ENCODE peak calls at places on chromosomes 11 and 22, in six cellular contexts. J is HepG2, T is A549, U is upper lobe of left lung, H is K562, A is GM12878. V is an unnamed sample.

GRCh38 chr11:7582338-7582985 is 68.7 kb downstream of the PPFIBP2 start:
- ATAC-seq in J (no peak), T (peak), U (no peak), H (no peak), A (no peak), V (peak)

GRCh38 chr11:76424891-76425290 is 19.9 kb upstream of the EMSY start:
- ATAC-seq in J (no peak), T (no peak), U (no peak), H (no peak), A (peak), V (no peak)

GRCh38 chr22:42719656-42720262 is 911 bp downstream of the A4GALT start:
- ATAC-seq in J (peak), T (peak), U (no peak), H (no peak), A (peak), V (peak)

GRCh38 chr11:130528301-130528651 is 79.8 kb downstream of the ADAMTS15 start:
- ATAC-seq in J (no peak), T (no peak), U (no peak), H (no peak), A (no peak), V (no peak)

GRCh38 chr11:67195971-67196418 is 70.3 kb upstream of the GRK2 start:
- ATAC-seq in J (no peak), T (no peak), U (no peak), H (no peak), A (no peak), V (no peak)

GRCh38 chr11:6531267-6531752 is 34.2 kb downstream of the DNHD1 start:
- ATAC-seq in J (peak), T (peak), U (no peak), H (peak), A (peak), V (no peak)

GRCh38 chr11:92347404-92347803 is 122.8 kb downstream of the FAT3 start:
- ATAC-seq in J (no peak), T (no peak), U (no peak), H (no peak), A (no peak), V (no peak)

GRCh38 chr11:30016588-30017363 is at the start of gene KCNA4:
- ATAC-seq in J (no peak), T (peak), U (peak), H (peak), A (no peak), V (peak)

GRCh38 chr11:12901272-12901671 is 107.8 kb upstream of the RASSF10 start:
- ATAC-seq in J (peak), T (no peak), U (no peak), H (no peak), A (peak), V (no peak)

GRCh38 chr11:114040706-114041211 is 18.8 kb upstream of the ZBTB16 start:
- ATAC-seq in J (no peak), T (peak), U (no peak), H (no peak), A (no peak), V (peak)

GRCh38 chr11:83510530-83511449 is 224.6 kb upstream of the CCDC90B start:
- ATAC-seq in J (no peak), T (no peak), U (no peak), H (no peak), A (no peak), V (no peak)

GRCh38 chr11:69099193-69099592 is 50.5 kb downstream of the TPCN2 start:
- ATAC-seq in J (no peak), T (no peak), U (no peak), H (no peak), A (no peak), V (no peak)

GRCh38 chr11:73729594-73730206 is 31.2 kb downstream of the RAB6A start:
- ATAC-seq in J (peak), T (peak), U (no peak), H (peak), A (peak), V (no peak)

GRCh38 chr22:22604326-22605073 is 39.9 kb upstream of the GGTLC2 start:
- ATAC-seq in J (no peak), T (no peak), U (peak), H (peak), A (peak), V (no peak)

GRCh38 chr11:110908401-110909106 is 196.3 kb upstream of the ARHGAP20 start:
- ATAC-seq in J (no peak), T (no peak), U (no peak), H (no peak), A (no peak), V (peak)

GRCh38 chr22:23248583-23248982 is 68.3 kb downstream of the BCR start:
- ATAC-seq in J (peak), T (no peak), U (peak), H (peak), A (no peak), V (no peak)

GRCh38 chr11:96229354-96229973 is 113.5 kb downstream of the MAML2 start:
- ATAC-seq in J (no peak), T (no peak), U (no peak), H (no peak), A (no peak), V (no peak)

GRCh38 chr11:28346721-28347120 is 238.5 kb downstream of the METTL15 start:
- ATAC-seq in J (no peak), T (no peak), U (no peak), H (no peak), A (no peak), V (no peak)

GRCh38 chr11:80967649-80968048 is 1526.8 kb upstream of the TENM4 start:
- ATAC-seq in J (no peak), T (no peak), U (no peak), H (no peak), A (no peak), V (no peak)

GRCh38 chr11:111589114-111589513 is 13.1 kb upstream of the SIK2 start:
- ATAC-seq in J (peak), T (peak), U (no peak), H (peak), A (no peak), V (no peak)

GRCh38 chr22:24303007-24303406 is 32.4 kb downstream of the SPECC1L start:
- ATAC-seq in J (no peak), T (no peak), U (peak), H (no peak), A (no peak), V (peak)

GRCh38 chr11:70326843-70327242 is 56.4 kb downstream of the PPFIA1 start:
- ATAC-seq in J (no peak), T (no peak), U (no peak), H (no peak), A (no peak), V (peak)

GRCh38 chr11:96331556-96332168 is 11.3 kb downstream of the MAML2 start:
- ATAC-seq in J (peak), T (no peak), U (peak), H (peak), A (peak), V (no peak)

DNA sequence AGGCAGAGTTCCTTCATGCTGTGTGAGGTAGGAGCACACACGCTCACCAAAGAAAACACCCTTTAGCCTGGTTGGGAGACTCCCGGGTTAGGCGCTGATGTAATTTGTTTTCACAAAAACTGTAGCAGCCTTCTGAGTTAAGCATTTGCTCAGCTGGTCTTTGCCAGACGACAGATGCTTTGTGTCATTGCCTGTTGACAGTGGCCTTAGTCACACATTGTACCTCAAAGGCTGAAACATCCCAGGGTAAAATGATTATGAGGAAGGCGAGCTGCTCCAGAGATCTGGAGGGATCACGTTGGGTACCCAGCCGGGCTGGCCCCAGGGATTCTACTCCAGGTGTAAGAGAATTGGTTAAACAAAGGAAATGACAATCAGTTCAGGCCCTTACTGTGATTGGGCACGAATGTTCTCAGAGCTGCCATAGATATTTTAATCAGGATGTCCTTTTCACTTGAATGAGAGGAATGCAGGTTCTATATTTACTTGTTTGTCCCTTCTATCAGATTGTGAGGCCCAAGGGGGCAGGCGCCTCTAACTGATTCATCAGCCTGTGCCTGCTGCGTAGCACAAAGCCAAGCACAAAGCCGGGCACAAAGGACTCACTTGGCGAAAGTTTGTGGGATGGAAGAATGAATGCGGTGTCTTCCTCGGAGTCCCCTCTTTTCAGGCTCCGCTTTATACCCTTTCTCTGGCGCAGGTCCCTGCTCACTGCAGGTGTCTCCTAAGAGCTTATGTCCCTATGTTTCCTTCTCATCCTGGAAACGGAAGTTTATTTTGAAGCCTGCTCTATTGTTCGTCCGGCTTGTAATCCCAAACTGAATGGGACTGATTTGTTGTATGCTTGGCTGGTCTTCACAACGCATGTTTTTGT is 47.1 kb downstream of the ADM start:
- ATAC-seq in J (peak), T (peak), U (peak), H (peak), A (no peak), V (peak)
- TF ChIP-seq EP300 in J (no peak), T (no peak), U (peak), H (no peak), A (no peak), V (no peak)

GRCh38 chr22:39525658-39525975 is 5.3 kb downstream of the ATF4 start:
- ATAC-seq in J (peak), T (no peak), U (no peak), H (no peak), A (no peak), V (no peak)

GRCh38 chr22:39522567-39523300 is 2.4 kb downstream of the ATF4 start:
- ATAC-seq in J (no peak), T (no peak), U (no peak), H (peak), A (no peak), V (no peak)

GRCh38 chr22:39526736-39527171 is 5.8 kb downstream of the RPS19BP1 start:
- ATAC-seq in J (peak), T (peak), U (no peak), H (no peak), A (peak), V (no peak)

GRCh38 chr22:39524753-39525657 is 4.6 kb downstream of the ATF4 start:
- ATAC-seq in J (peak), T (peak), U (no peak), H (no peak), A (no peak), V (no peak)

GRCh38 chr22:39524089-39524752 is 3.9 kb downstream of the ATF4 start:
- ATAC-seq in J (peak), T (no peak), U (no peak), H (no peak), A (no peak), V (no peak)
- TF ChIP-seq POLR2A in J (peak), T (no peak), U (no peak), H (no peak), A (peak), V (no peak)

GRCh38 chr11:121743285-121743684 is 290.5 kb upstream of the SORL1-AS1 start:
- ATAC-seq in J (no peak), T (no peak), U (no peak), H (no peak), A (no peak), V (no peak)

GRCh38 chr11:121740902-121741301 is 288.1 kb upstream of the SORL1-AS1 start:
- ATAC-seq in J (no peak), T (no peak), U (no peak), H (no peak), A (no peak), V (no peak)

GRCh38 chr11:121741316-121741715 is 288.5 kb upstream of the SORL1-AS1 start:
- ATAC-seq in J (no peak), T (no peak), U (no peak), H (no peak), A (no peak), V (peak)

GRCh38 chr11:121741954-121742361 is 289.2 kb upstream of the SORL1-AS1 start:
- ATAC-seq in J (no peak), T (no peak), U (peak), H (no peak), A (no peak), V (peak)
- TF ChIP-seq EP300 in J (no peak), T (no peak), U (no peak), H (no peak), A (no peak), V (peak)

GRCh38 chr11:31369348-31370329 is at the start of the genes DCDC1 and DNAJC24:
- ATAC-seq in J (peak), T (peak), U (peak), H (peak), A (peak), V (peak)
- TF ChIP-seq POLR2A in J (peak), T (peak), U (peak), H (peak), A (peak), V (peak)

GRCh38 chr11:121466063-121466794 is 13.5 kb upstream of the SORL1-AS1 start:
- ATAC-seq in J (peak), T (peak), U (peak), H (no peak), A (peak), V (peak)
- TF ChIP-seq EP300 in J (no peak), T (no peak), U (no peak), H (no peak), A (peak), V (no peak)

DNA sequence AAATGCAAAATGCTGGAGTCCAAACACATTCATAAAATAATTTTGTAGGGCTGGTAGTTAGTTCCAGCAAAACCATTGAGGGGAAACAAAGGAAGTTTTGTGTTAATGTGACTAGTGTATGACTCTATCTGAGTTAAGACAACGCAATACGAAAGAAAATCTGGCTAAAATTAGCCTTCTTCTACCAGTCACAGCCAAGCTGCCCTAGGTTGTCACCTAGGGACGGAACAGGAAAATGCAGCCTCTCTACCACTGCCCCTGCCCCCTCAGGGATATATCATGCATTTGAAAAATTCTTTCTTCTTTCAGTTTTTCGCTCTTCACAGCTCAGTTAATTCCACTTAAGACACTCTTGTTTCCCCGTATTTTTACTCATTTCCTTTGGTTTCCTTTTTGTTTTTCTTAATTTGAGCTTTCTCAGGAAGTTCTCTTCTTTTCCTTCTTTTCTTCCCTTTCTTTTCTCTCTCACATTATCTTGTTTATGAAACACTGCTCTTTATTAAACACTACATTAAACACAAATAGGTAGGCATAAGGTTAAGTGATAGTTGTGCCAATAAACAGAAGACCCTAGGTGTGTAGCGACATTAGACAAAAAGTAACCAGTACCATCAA is 30.6 kb downstream of the KIRREL3 start:
- ATAC-seq in J (peak), T (peak), U (no peak), H (peak), A (peak), V (no peak)
- TF ChIP-seq POLR2A in J (no peak), T (no peak), U (no peak), H (no peak), A (no peak), V (no peak)

GRCh38 chr22:49626361-49627216 is 201.1 kb downstream of the BRD1 start:
- ATAC-seq in J (no peak), T (no peak), U (no peak), H (no peak), A (no peak), V (no peak)
- TF ChIP-seq EP300 in J (no peak), T (no peak), U (no peak), H (no peak), A (no peak), V (no peak)

DNA sequence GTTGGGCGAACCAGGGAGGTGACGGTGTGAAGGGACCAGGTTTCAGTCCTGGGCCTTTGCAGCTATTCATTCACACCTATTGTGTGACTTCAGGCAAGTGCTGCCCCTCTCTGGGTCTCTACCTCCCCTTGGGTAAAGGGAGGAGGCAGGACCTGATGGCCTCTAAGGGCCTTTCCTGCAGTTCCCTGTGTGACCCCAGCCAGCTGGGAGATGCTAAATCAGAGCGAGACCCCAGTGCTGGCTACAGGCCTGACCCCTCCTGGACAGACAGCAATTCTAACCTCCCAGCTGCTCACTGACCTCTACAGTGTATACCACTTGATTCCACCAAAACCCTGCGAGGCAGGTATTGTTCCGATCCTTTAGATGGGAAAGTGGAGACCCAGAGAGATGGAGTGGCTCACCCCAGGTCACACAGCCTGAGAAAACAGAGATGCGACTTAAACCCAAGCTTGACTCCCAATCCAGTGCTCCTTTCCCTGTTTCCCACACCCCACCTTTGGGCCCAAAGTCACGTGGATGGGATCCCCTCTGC is 6.2 kb downstream of the MAFF start:
- ATAC-seq in J (no peak), T (no peak), U (no peak), H (no peak), A (no peak), V (no peak)
- TF ChIP-seq POLR2A in J (no peak), T (no peak), U (no peak), H (no peak), A (no peak), V (no peak)

GRCh38 chr11:119839504-119840133 is 110.6 kb upstream of the NECTIN1 start:
- ATAC-seq in J (no peak), T (no peak), U (no peak), H (no peak), A (no peak), V (no peak)
- TF ChIP-seq EP300 in J (no peak), T (no peak), U (no peak), H (no peak), A (no peak), V (no peak)

GRCh38 chr11:62621027-62621566 is 689 bp downstream of the B3GAT3 start:
- ATAC-seq in J (no peak), T (no peak), U (no peak), H (no peak), A (no peak), V (no peak)

GRCh38 chr11:62622476-62622875 is 690 bp upstream of the B3GAT3 start:
- ATAC-seq in J (no peak), T (no peak), U (no peak), H (no peak), A (no peak), V (no peak)

GRCh38 chr11:62627718-62628117 is 5.9 kb upstream of the B3GAT3 start:
- ATAC-seq in J (peak), T (peak), U (no peak), H (peak), A (no peak), V (no peak)

GRCh38 chr11:62621567-62622470 is at the start of gene B3GAT3:
- ATAC-seq in J (peak), T (peak), U (peak), H (peak), A (peak), V (peak)
- TF ChIP-seq POLR2A in J (peak), T (peak), U (peak), H (peak), A (peak), V (peak)